ENCODE peak calls at places on chromosomes 16 and 17, in nine cellular contexts. Z, M, C, H, D, Y, S, W and X are unnamed samples.

GRCh38 chr17:11704041-11704440 is 105.8 kb downstream of the DNAH9 start:
- DNase-seq in Y (no peak), M (no peak), S (no peak), W (no peak), Z (no peak), D (no peak), H (no peak), C (no peak), X (no peak)

GRCh38 chr16:11949527-11949926 is 7.7 kb upstream of the NPIPB2 start:
- DNase-seq in H (peak; percentile 63), C (no peak), S (peak; percentile 23), Z (peak; percentile 16), Y (no peak), D (no peak), M (no peak), W (peak; percentile 56), X (peak; percentile 63)

GRCh38 chr17:38701504-38702165 is 3.4 kb upstream of the MLLT6 start:
- DNase-seq in S (peak; percentile 10), M (no peak), H (peak; percentile 33), D (no peak), W (peak; percentile 35), Z (no peak), C (no peak), Y (no peak), X (no peak)

GRCh38 chr16:89700649-89701424 is 668 bp downstream of the SPATA2L start:
- DNase-seq in W (peak; percentile 66), M (peak; percentile 61), Y (no peak), C (no peak), H (no peak), Z (no peak), S (no peak), D (peak; percentile 76), X (peak; percentile 77)

GRCh38 chr16:10987361-10988163 is 43.2 kb downstream of the CLEC16A start:
- DNase-seq in D (no peak), S (peak; percentile 55), M (no peak), W (no peak), Y (no peak), C (no peak), H (no peak), Z (no peak), X (no peak)

GRCh38 chr16:64711026-64711425 is 410.8 kb downstream of the CDH11 start:
- DNase-seq in Z (peak; percentile 94), M (no peak), W (peak; percentile 15), D (no peak), Y (no peak), C (no peak), S (peak; percentile 99), H (no peak), X (no peak)

GRCh38 chr16:14611660-14612059 is 18.4 kb downstream of the PARN start:
- DNase-seq in Z (no peak), C (no peak), D (no peak), W (no peak), M (no peak), Y (no peak), S (no peak), H (no peak), X (no peak)

GRCh38 chr16:51465026-51465425 is 314.0 kb upstream of the SALL1 start:
- DNase-seq in C (no peak), M (no peak), H (peak; percentile 67), W (peak; percentile 62), D (no peak), Z (peak; percentile 16), S (peak; percentile 70), Y (no peak), X (no peak)

GRCh38 chr16:12271006-12271405 is 294.5 kb downstream of the SNX29 start:
- DNase-seq in C (peak; percentile 12), W (peak; percentile 33), D (no peak), S (peak; percentile 34), Z (no peak), Y (no peak), H (peak; percentile 20), M (no peak), X (no peak)

GRCh38 chr16:68642436-68643064 is 2.6 kb upstream of the CDH3 start:
- DNase-seq in C (no peak), Y (no peak), S (peak; percentile 50), M (no peak), H (no peak), W (no peak), Z (no peak), D (no peak), X (peak; percentile 76)

GRCh38 chr16:63530208-63530607 is 1494.0 kb upstream of the CDH8 start:
- DNase-seq in M (no peak), C (no peak), S (no peak), D (no peak), H (no peak), W (no peak), Z (no peak), Y (no peak), X (no peak)

GRCh38 chr17:58187675-58188074 is 4.9 kb upstream of the EPX start:
- DNase-seq in C (no peak), H (no peak), W (no peak), D (no peak), S (no peak), Y (no peak), M (no peak), Z (no peak), X (no peak)

GRCh38 chr17:17269926-17270773 is 10.9 kb downstream of the COPS3 start:
- DNase-seq in H (peak; percentile 13), D (no peak), C (no peak), M (no peak), Z (no peak), Y (no peak), W (peak; percentile 16), S (no peak), X (no peak)

DNA sequence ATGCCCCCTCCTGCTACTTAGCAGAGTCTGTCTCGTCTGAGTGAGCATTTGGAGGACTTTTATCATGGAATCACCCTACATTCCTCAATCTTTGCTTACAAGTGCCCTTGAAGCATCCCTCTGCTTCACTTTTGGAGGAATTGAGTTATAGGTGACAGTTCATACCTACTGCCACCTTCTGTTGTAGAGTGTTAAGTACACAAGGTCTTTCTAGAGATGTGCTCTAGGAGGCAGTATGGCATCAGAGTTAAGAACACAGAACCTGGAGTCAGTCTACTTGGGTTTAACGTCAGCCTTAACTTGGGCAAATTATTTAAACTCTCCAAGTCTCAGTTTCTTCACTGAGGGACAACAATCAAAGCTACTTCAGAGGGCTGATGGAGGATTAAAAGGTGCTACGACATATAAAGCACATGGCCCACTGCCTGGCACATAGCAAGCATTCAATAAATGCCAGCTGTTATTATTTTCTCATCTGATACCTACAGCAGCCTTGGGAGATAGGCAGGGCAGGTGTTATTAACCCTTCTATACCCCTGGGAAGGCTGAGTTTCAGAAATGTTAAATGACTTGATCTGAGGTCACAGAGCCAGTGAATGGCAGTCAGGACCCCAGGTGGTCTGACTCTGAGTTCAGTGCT is 62.2 kb downstream of the UTP18 start:
- DNase-seq in W (peak; percentile 51), M (no peak), C (no peak), S (no peak), H (peak; percentile 22), Y (no peak), Z (peak; percentile 3), D (no peak), X (no peak)
- TF ChIP-seq CTCF in W (peak; percentile 37), M (no peak), C (peak; percentile 33), S (no peak), H (peak; percentile 43), Y (peak; percentile 13), Z (peak; percentile 16), D (no peak), X (no peak)

DNA sequence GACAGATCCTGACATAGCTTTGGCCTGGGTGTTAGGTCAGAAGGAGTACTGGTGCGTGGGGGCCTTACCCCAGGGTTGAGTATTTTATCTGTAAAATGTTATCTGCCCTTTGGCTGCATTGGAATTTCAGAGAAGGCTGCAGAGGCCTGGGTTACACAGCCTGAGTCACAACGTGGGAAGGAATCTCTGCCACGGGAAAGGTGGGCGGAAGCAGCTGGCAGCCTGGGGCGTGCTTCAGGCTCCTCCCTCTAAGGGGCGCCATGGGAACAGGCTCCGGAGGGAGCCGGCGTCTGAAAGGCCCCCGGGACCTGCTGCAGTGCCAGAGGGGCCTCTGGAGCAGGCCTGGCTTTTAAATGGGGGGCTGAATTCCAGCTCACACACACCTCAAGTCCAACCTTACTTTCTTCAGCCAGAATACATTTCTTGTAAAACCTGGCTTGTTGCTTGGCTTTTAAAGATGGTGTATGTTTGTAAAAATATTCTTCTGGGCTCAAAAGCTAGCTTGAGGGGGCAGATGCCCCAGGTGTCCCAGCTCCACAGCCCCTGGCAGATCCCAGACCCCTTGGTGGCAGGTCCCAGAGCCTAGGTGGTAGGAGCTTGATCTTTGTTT is 142.2 kb downstream of the RAB11FIP4 start:
- DNase-seq in C (peak; percentile 46), Y (no peak), H (peak; percentile 81), S (peak; percentile 78), Z (peak; percentile 23), D (peak; percentile 40), M (no peak), W (peak; percentile 70), X (no peak)
- TF ChIP-seq CTCF in C (peak; percentile 44), Y (peak; percentile 44), H (peak; percentile 16), S (peak; percentile 28), Z (peak; percentile 44), D (no peak), M (peak; percentile 18), W (no peak), X (no peak)

DNA sequence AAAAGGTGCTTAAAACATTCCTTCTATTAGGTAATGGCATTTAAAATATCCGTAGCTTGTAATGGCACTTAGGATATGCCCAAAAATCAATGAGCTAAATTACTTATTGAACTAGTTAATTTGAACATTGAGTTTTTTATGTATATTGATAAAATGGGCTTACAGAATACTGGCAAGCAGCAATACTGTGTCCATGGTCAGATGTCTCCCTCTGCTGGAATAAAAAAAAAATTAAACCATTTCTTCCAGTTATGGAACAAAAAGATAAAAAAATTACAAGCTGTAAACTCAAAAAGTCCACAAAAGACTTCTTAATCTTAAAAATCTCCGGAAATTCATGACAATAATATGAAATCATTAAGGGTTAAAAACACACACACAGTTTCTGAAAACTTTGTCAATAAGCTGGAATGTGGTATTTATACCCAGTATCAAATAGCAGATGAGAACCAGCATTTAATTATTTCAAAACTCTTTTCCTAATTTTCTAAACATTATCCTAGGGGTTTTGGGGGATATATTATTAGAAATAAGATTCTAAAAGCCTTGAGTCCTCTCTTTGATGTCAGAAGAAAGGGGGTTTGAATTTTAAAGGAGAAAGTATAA is 21.5 kb upstream of the PSMD7 start:
- DNase-seq in C (no peak), H (peak; percentile 42), D (no peak), M (no peak), Y (no peak), S (no peak), W (peak; percentile 24), Z (no peak), X (no peak)
- TF ChIP-seq CTCF in C (peak; percentile 34), H (peak; percentile 53), D (peak; percentile 15), M (peak; percentile 39), Y (peak; percentile 50), S (peak; percentile 39), W (peak; percentile 59), Z (peak; percentile 48), X (peak; percentile 20)

GRCh38 chr17:47301161-47301560 is 22.6 kb upstream of the EFCAB13 start:
- DNase-seq in M (no peak), H (no peak), D (no peak), Z (no peak), Y (no peak), S (no peak), W (no peak), C (no peak), X (no peak)
- TF ChIP-seq CTCF in M (no peak), H (no peak), D (no peak), Z (no peak), Y (no peak), S (no peak), W (no peak), C (no peak), X (no peak)